ENCODE peak calls at places on chromosomes 4 and X, in eight cellular contexts. A is T-cell; X is activated CD8-positive, alpha-beta memory T cell treated with anti-CD3 and anti-CD28 coated beads for 1 hour; L is transverse colon; D is CD8-positive, alpha-beta memory T cell; P is smooth muscle cell of the brain vasculature; N is glutamatergic neuron; R is nucleus accumbens. M is an unnamed sample.

GRCh38 chr4:163161536-163162205 is 5.0 kb downstream of the NAF1 start:
- DNase-seq in A (no peak), X (no peak), L (no peak), D (no peak), P (no peak), N (no peak), R (no peak), M (peak; percentile 17)

GRCh38 chr4:169116270-169116901 is 106.3 kb upstream of the CBR4 start:
- DNase-seq in A (no peak), X (no peak), L (no peak), D (no peak), P (no peak), N (no peak), R (no peak), M (no peak)

GRCh38 chrX:16465081-16465876 is 184.7 kb upstream of the S100G start:
- DNase-seq in A (no peak), X (no peak), L (no peak), D (no peak), P (no peak), N (no peak), R (no peak), M (no peak)

GRCh38 chr4:25065451-25065850 is 34.7 kb upstream of the LGI2 start:
- DNase-seq in A (no peak), X (no peak), L (no peak), D (no peak), P (no peak), N (no peak), R (no peak), M (no peak)

GRCh38 chrX:40132751-40133150 is 35.0 kb upstream of the BCOR start:
- DNase-seq in A (no peak), X (no peak), L (peak; percentile 60), D (no peak), P (no peak), N (no peak), R (no peak), M (no peak)

GRCh38 chr4:11626046-11626445 is 197.4 kb upstream of the HS3ST1 start:
- DNase-seq in A (no peak), X (no peak), L (no peak), D (no peak), P (no peak), N (no peak), R (no peak), M (no peak)

GRCh38 chr4:7854697-7855370 is 84.8 kb downstream of the AFAP1 start:
- DNase-seq in A (peak; percentile 66), X (peak; percentile 33), L (no peak), D (peak; percentile 88), P (no peak), N (no peak), R (no peak), M (no peak)

GRCh38 chrX:104351173-104351769 is 96.5 kb upstream of the ESX1 start:
- DNase-seq in A (no peak), X (no peak), L (no peak), D (no peak), P (no peak), N (no peak), R (no peak), M (no peak)

GRCh38 chr4:42750091-42750490 is 93.2 kb upstream of the ATP8A1 start:
- DNase-seq in A (peak; percentile 36), X (no peak), L (no peak), D (peak; percentile 52), P (no peak), N (no peak), R (no peak), M (no peak)

GRCh38 chr4:10897076-10897475 is 212.5 kb upstream of the CLNK start:
- DNase-seq in A (no peak), X (no peak), L (no peak), D (no peak), P (no peak), N (no peak), R (no peak), M (no peak)

GRCh38 chr4:125444166-125444565 is 129.4 kb downstream of the FAT4 start:
- DNase-seq in A (no peak), X (no peak), L (no peak), D (no peak), P (no peak), N (no peak), R (no peak), M (no peak)

GRCh38 chr4:61027939-61028338 is 172.2 kb upstream of the ADGRL3 start:
- DNase-seq in A (no peak), X (no peak), L (no peak), D (no peak), P (no peak), N (no peak), R (no peak), M (no peak)

GRCh38 chr4:15778191-15778741 is at the start of gene CD38:
- DNase-seq in A (peak; percentile 27), X (no peak), L (peak; percentile 68), D (no peak), P (no peak), N (peak; percentile 38), R (peak; percentile 25), M (no peak)